ENCODE peak calls at places on chromosomes 4 and X, in four cellular contexts. Y is H1, R is neural progenitor cell, F is cardiac muscle cell. D is an unnamed sample.
A peak's percentile ranks its signal among the peaks of the same experiment; 100 is the strongest.

GRCh38 chr4:77203380-77204197 is 46.6 kb downstream of the CCNG2 start:
- DNase-seq in Y (peak; percentile 72), R (peak; percentile 93), F (peak; percentile 85), D (peak; percentile 97)

GRCh38 chr4:113673450-113673849 is 88.1 kb downstream of the CAMK2D start:
- DNase-seq in Y (no peak), R (peak; percentile 11), F (no peak), D (peak; percentile 22)

GRCh38 chr4:35565640-35566039 is 678.7 kb downstream of the ARAP2 start:
- DNase-seq in Y (no peak), R (no peak), F (no peak), D (no peak)

GRCh38 chr4:185395255-185395955 is at the start of gene LRP2BP:
- DNase-seq in Y (no peak), R (no peak), F (no peak), D (no peak)

GRCh38 chr4:153792007-153792892 is 3.4 kb upstream of the SFRP2 start:
- DNase-seq in Y (peak; percentile 97), R (peak; percentile 90), F (peak; percentile 80), D (no peak)

GRCh38 chrX:144681501-144681900 is 565.8 kb upstream of the SPANXN1 start:
- DNase-seq in Y (no peak), R (no peak), F (no peak), D (peak; percentile 1)

GRCh38 chr4:1463088-1463926 is 57.1 kb upstream of the NKX1-1 start:
- DNase-seq in Y (no peak), R (no peak), F (no peak), D (peak; percentile 79)

GRCh38 chrX:123489011-123489410 is 243.8 kb downstream of the THOC2 start:
- DNase-seq in Y (no peak), R (no peak), F (no peak), D (no peak)

GRCh38 chr4:157572951-157573350 is 352.4 kb downstream of the GRIA2 start:
- DNase-seq in Y (no peak), R (no peak), F (no peak), D (no peak)

GRCh38 chrX:24890677-24891076 is 125.1 kb downstream of the ARX start:
- DNase-seq in Y (no peak), R (no peak), F (no peak), D (no peak)

GRCh38 chrX:14032383-14032782 is 2.7 kb upstream of the GEMIN8 start:
- DNase-seq in Y (no peak), R (peak; percentile 57), F (peak; percentile 63), D (peak; percentile 83)

GRCh38 chrX:319579-320125 is 1.1 kb upstream of the GTPBP6 start:
- DNase-seq in Y (no peak), R (peak; percentile 35), F (no peak), D (no peak)

GRCh38 chr4:119589165-119589564 is 39.4 kb downstream of the PDE5A start:
- DNase-seq in Y (no peak), R (no peak), F (no peak), D (no peak)

GRCh38 chrX:112867570-112867969 is 26.9 kb upstream of the AMOT start:
- DNase-seq in Y (no peak), R (peak; percentile 38), F (no peak), D (no peak)

GRCh38 chr4:38319456-38320348 is 344.3 kb upstream of the KLF3 start:
- DNase-seq in Y (peak; percentile 100), R (peak; percentile 86), F (peak; percentile 86), D (peak; percentile 89)

GRCh38 chr4:156344397-156344796 is 390.7 kb upstream of the CTSO start:
- DNase-seq in Y (no peak), R (no peak), F (no peak), D (no peak)
- H3K36me3 ChIP-seq in Y (no peaks in the 10 kb centered on the region), R (no peaks in the 10 kb centered on the region), F (no peaks in the 10 kb centered on the region), D (no peaks in the 10 kb centered on the region)

DNA sequence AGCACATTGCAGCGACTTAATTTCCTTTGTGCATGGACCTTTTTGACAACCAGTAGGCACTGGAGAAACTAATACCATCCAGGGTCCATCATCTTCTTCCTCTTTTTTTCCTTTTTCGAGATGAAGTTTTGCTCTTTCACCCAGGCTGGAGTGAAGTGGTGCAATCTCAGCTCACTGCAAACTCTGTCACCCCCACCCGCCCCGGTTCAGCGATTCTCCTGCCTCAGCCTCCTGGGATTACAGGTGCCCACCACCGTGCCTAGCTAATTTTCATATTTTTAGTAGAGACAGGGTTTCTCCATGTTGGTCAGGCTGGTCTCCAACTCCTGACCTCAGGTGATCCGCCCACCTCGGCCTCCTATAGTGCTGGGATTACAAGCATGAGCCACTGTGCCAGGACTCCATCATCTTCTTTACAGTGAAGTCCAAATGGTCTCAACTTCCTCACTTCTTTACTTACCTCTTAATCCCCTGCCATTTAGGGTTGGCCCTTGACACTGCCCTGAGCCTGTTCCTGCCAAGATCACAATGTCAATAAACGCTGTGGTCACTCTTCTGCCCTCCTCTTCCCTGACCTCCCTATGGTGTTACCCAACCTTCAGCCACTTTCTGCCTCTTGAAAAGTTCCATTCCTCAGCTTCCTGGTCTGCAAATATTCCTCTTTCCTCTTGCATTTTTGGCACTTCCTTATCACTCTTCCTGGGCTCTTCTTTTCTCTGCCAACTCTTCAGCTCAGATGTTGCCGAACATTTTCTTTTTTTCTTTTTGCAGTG is 119.8 kb upstream of the SLC34A2 start:
- DNase-seq in Y (no peak), R (no peak), F (no peak), D (no peak)
- H3K4me1 ChIP-seq in Y (no peaks in the 10 kb centered on the region), R (peaks cover 12% of the 10 kb centered on the region), F (no peaks in the 10 kb centered on the region), D (no peaks in the 10 kb centered on the region)

DNA sequence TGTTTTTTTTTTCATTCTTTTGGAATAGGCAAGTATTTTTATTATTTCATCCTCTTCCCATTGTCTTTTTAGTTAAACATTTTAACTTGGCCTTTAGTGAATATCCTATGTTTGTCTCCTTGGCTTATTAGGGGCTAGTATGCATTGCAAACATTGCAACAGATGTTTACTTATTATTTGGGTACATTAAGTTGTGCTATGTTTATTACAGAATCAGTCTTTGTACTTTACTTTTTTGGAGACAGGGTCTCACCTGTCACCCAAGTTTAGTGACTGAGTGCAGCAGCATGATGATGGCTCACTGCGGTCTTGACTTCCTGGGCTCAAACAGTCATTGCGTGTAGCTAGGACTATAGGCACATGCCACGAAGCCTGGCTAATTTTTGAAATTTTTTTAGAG is 51.1 kb upstream of the NUDT6 start:
- DNase-seq in Y (no peak), R (no peak), F (no peak), D (no peak)
- H3K36me3 ChIP-seq in Y (peaks cover 19% of the 10 kb centered on the region), R (peaks cover 13% of the 10 kb centered on the region), F (no peaks in the 10 kb centered on the region), D (peaks cover 39% of the 10 kb centered on the region)

GRCh38 chrX:46582325-46582724 is 8.8 kb downstream of the CHST7 start:
- DNase-seq in Y (no peak), R (no peak), F (no peak), D (no peak)
- H3K4me1 ChIP-seq in Y (no peaks in the 10 kb centered on the region), R (peaks cover 4% of the 10 kb centered on the region), F (no peaks in the 10 kb centered on the region), D (peaks cover 3% of the 10 kb centered on the region)

GRCh38 chr4:82457266-82457665 is 26.9 kb downstream of the ENOPH1 start:
- DNase-seq in Y (no peak), R (no peak), F (no peak), D (no peak)
- H3K36me3 ChIP-seq in Y (peaks cover 74% of the 10 kb centered on the region), R (peaks cover 16% of the 10 kb centered on the region), F (peaks cover 27% of the 10 kb centered on the region), D (peaks cover 85% of the 10 kb centered on the region)